ENCODE peak calls at places on chromosomes 1 and 21, in seven cellular contexts. Z, T, A, P, J, N and D are unnamed samples.
A peak's percentile ranks its signal among the peaks of the same experiment; 100 is the strongest.

GRCh38 chr1:212649020-212649419 is 40.5 kb downstream of the ATF3 start:
- DNase-seq in J (no peak), P (no peak), A (no peak), Z (no peak), T (no peak), N (no peak), D (no peak)

GRCh38 chr1:175033931-175034330 is 10.7 kb upstream of the MRPS14 start:
- DNase-seq in A (no peak), P (no peak), Z (no peak), T (no peak), N (no peak), J (no peak), D (no peak)

GRCh38 chr1:84504580-84505021 is 1.6 kb upstream of the SPATA1 start:
- DNase-seq in P (no peak), J (no peak), Z (peak; percentile 0), N (peak; percentile 25), A (no peak), T (no peak), D (no peak)

GRCh38 chr1:184563308-184563707 is 176.5 kb downstream of the C1orf21 start:
- DNase-seq in N (peak; percentile 47), J (no peak), P (no peak), A (no peak), T (no peak), Z (no peak), D (no peak)

GRCh38 chr1:206912445-206913095 is 9.2 kb downstream of the FCMR start:
- DNase-seq in T (peak; percentile 65), J (peak; percentile 54), P (peak; percentile 84), A (peak; percentile 82), N (peak; percentile 98), Z (peak; percentile 34), D (peak; percentile 13)

GRCh38 chr1:207824691-207825090 is 72.8 kb downstream of the CD46 start:
- DNase-seq in A (no peak), N (no peak), P (no peak), T (no peak), Z (no peak), J (no peak), D (no peak)

GRCh38 chr1:90800012-90800717 is 83.1 kb upstream of the BARHL2 start:
- DNase-seq in T (no peak), J (no peak), A (no peak), Z (no peak), P (no peak), N (no peak), D (no peak)

GRCh38 chr1:38784452-38785284 is 74.9 kb downstream of the RRAGC start:
- DNase-seq in P (no peak), T (no peak), J (no peak), N (no peak), Z (no peak), A (no peak), D (no peak)

GRCh38 chr1:32817815-32818786 is 648 bp downstream of the S100PBP start:
- DNase-seq in N (peak; percentile 76), P (peak; percentile 74), Z (peak; percentile 48), A (peak; percentile 85), T (peak; percentile 29), J (peak; percentile 94), D (no peak)

GRCh38 chr21:32653326-32653901 is 41.2 kb upstream of the CFAP298 start:
- DNase-seq in N (peak; percentile 51), J (no peak), P (peak; percentile 32), A (peak; percentile 67), T (peak; percentile 12), Z (no peak), D (no peak)

GRCh38 chr1:15885701-15886612 is 38.5 kb downstream of the SPEN start:
- DNase-seq in P (peak; percentile 98), N (peak; percentile 81), A (peak; percentile 94), Z (peak; percentile 87), T (peak; percentile 27), J (peak; percentile 99), D (peak; percentile 95)

GRCh38 chr1:31503581-31503980 is 72.7 kb upstream of the TINAGL1 start:
- DNase-seq in J (no peak), T (no peak), Z (no peak), N (no peak), A (no peak), P (no peak), D (no peak)

GRCh38 chr1:17866451-17867029 is 111.4 kb downstream of the ACTL8 start:
- DNase-seq in N (peak; percentile 87), A (no peak), P (peak; percentile 22), Z (no peak), J (no peak), T (no peak), D (no peak)

GRCh38 chr1:91806777-91807700 is 78.9 kb downstream of the TGFBR3 start:
- DNase-seq in P (no peak), J (no peak), T (no peak), A (peak; percentile 45), Z (no peak), N (peak; percentile 30), D (no peak)

GRCh38 chr1:156945881-156946661 is 25.6 kb downstream of the LRRC71 start:
- DNase-seq in Z (no peak), T (no peak), A (no peak), N (peak; percentile 70), J (no peak), P (no peak), D (no peak)

GRCh38 chr1:228304225-228304624 is 96.4 kb downstream of the OBSCN start:
- DNase-seq in T (no peak), N (no peak), P (no peak), Z (no peak), J (peak; percentile 37), A (no peak), D (no peak)

GRCh38 chr1:47883963-47884362 is 113.2 kb downstream of the TRABD2B start:
- DNase-seq in Z (no peak), A (no peak), T (no peak), J (no peak), N (no peak), P (no peak), D (no peak)

GRCh38 chr1:180249725-180250498 is 19.8 kb downstream of the LHX4 start:
- DNase-seq in A (no peak), J (no peak), Z (no peak), N (no peak), T (no peak), P (no peak), D (no peak)

GRCh38 chr21:34673006-34673405 is 4.2 kb downstream of the CLIC6 start:
- DNase-seq in J (no peak), T (no peak), Z (no peak), P (no peak), N (no peak), A (no peak), D (no peak)

DNA sequence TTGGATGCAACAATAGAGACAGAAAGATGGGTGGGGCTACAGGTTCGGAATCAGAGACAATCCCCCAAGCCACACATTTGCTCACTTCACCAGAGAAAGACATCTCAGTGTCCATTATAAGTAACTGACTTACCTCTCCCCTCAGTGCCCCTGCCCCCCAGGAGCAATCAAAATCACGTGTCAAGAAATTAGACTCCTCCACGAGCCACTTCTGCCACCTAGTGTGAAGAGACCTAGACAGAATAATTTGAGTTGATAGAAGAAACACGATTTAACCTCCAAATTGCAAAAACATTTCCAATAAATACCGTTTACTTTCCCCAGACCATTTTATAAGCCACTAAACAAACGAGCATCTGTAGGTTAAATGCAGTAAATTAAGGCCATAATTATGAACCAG is 123.2 kb downstream of the SLC30A10 start:
- DNase-seq in N (peak; percentile 68), T (no peak), A (no peak), P (no peak), Z (no peak), J (no peak), D (no peak)
- H3K27ac ChIP-seq in N (no peak overlapping the region), T (no peak overlapping the region), A (no peak overlapping the region), P (no peak overlapping the region), Z (no peak overlapping the region), J (no peak overlapping the region), D (no peak overlapping the region)

DNA sequence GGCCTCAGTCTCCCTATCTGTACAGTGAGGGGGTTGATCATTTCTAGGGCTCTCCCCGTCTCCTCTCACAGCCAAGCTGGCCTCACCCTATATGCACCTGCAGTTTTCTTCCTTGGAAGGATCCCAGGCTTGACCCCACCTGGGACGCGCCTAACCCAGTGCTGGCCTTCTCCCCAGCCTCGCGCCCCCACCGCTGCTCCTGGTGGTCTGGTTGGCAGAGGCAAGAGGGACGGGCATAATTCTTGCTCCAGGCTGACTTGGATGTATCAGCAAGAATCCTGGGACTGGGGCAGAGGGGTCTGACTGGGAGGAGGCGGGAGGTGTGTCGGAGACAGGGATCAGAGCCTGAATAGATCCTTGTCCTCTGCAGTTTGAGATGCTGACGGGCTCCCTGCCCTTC is 25.2 kb downstream of the RPS6KA1 start:
- DNase-seq in T (no peak), P (no peak), Z (no peak), N (no peak), A (no peak), J (no peak), D (no peak)
- H3K27ac ChIP-seq in T (no peak overlapping the region), P (no peak overlapping the region), Z (peak overlapping the region; percentile 99), N (no peak overlapping the region), A (no peak overlapping the region), J (no peak overlapping the region), D (peak overlapping the region; percentile 94)

GRCh38 chr1:177302365-177303044 is 131.7 kb downstream of the BRINP2 start:
- DNase-seq in P (peak; percentile 7), T (no peak), A (peak; percentile 22), N (no peak), Z (no peak), J (no peak), D (peak; percentile 55)
- H3K27ac ChIP-seq in P (peak overlapping the region; percentile 54), T (no peak overlapping the region), A (no peak overlapping the region), N (no peak overlapping the region), Z (peak overlapping the region; percentile 79), J (no peak overlapping the region), D (peak overlapping the region; percentile 77)

GRCh38 chr21:28439852-28440251 is 552.8 kb downstream of the LTN1 start:
- DNase-seq in P (no peak), A (no peak), N (no peak), J (no peak), T (no peak), Z (no peak), D (no peak)
- H3K27ac ChIP-seq in P (no peak overlapping the region), A (no peak overlapping the region), N (no peak overlapping the region), J (no peak overlapping the region), T (no peak overlapping the region), Z (no peak overlapping the region), D (no peak overlapping the region)